ENCODE peak calls at places on chromosomes 2 and 18, in four cellular contexts. J, W, B and H are unnamed samples. For H3K27me3 and H3K4me1, the result is how much of the 10 kb centered on the place peaks cover.

GRCh38 chr18:22558945-22559385 is 141.2 kb upstream of the CTAGE1 start:
- DNase-seq in B (peak), W (no peak), J (peak), H (peak)

GRCh38 chr2:110804915-110805314 is 72.5 kb downstream of the ACOXL start:
- DNase-seq in J (no peak), W (no peak), B (no peak), H (no peak)

GRCh38 chr2:73033142-73033765 is 38.3 kb downstream of the SFXN5 start:
- DNase-seq in W (no peak), B (no peak), J (no peak), H (no peak)

GRCh38 chr2:55111570-55112228 is 61.4 kb upstream of the RTN4 start:
- DNase-seq in W (peak), B (peak), J (peak), H (peak)

GRCh38 chr2:6394266-6394665 is 471.4 kb downstream of the CMPK2 start:
- DNase-seq in B (no peak), W (no peak), J (no peak), H (no peak)

GRCh38 chr2:159064446-159065301 is 96.2 kb downstream of the TANC1 start:
- DNase-seq in W (no peak), B (no peak), J (peak), H (peak)

GRCh38 chr2:199462167-199462976 is 4.6 kb upstream of the SATB2 start:
- DNase-seq in W (no peak), B (no peak), J (no peak), H (no peak)

GRCh38 chr18:6374340-6374739 is 40.4 kb downstream of the L3MBTL4 start:
- DNase-seq in W (no peak), B (no peak), J (peak), H (no peak)

GRCh38 chr2:83155826-83156225 is 1303.3 kb downstream of the SUCLG1 start:
- DNase-seq in J (no peak), B (no peak), W (no peak), H (no peak)

GRCh38 chr18:58196881-58197872 is 153.2 kb downstream of the NEDD4L start:
- DNase-seq in J (no peak), B (no peak), W (no peak), H (no peak)

GRCh38 chr2:191222507-191222906 is 22.7 kb upstream of the MYO1B start:
- DNase-seq in B (no peak), W (no peak), J (no peak), H (no peak)

GRCh38 chr18:52394602-52395001 is 54.6 kb downstream of the DCC start:
- DNase-seq in W (no peak), B (no peak), J (no peak), H (no peak)

GRCh38 chr2:170217778-170218251 is 39.9 kb downstream of the MYO3B start:
- DNase-seq in J (no peak), B (no peak), W (no peak), H (peak)

GRCh38 chr2:106269591-106270291 is 75.6 kb upstream of the UXS1 start:
- DNase-seq in W (no peak), J (no peak), B (peak), H (no peak)

GRCh38 chr18:28728891-28729290 is 552.0 kb upstream of the CDH2 start:
- DNase-seq in W (no peak), B (no peak), J (no peak), H (peak)
- TF ChIP-seq MAFK in W (no peak), B (no peak), J (no peak), H (no peak)

GRCh38 chr2:219023045-219023605 is 18.2 kb downstream of the CFAP65 start:
- DNase-seq in J (no peak), W (no peak), B (no peak), H (no peak)
- H3K27me3 ChIP-seq in J (half or more), W (under half), B (under half), H (half or more)

GRCh38 chr2:85265304-85265703 is 62.5 kb downstream of the TGOLN2 start:
- DNase-seq in B (no peak), J (no peak), W (no peak), H (no peak)
- H3K4me1 ChIP-seq in B (under half), J (under half), W (under half), H (under half)

DNA sequence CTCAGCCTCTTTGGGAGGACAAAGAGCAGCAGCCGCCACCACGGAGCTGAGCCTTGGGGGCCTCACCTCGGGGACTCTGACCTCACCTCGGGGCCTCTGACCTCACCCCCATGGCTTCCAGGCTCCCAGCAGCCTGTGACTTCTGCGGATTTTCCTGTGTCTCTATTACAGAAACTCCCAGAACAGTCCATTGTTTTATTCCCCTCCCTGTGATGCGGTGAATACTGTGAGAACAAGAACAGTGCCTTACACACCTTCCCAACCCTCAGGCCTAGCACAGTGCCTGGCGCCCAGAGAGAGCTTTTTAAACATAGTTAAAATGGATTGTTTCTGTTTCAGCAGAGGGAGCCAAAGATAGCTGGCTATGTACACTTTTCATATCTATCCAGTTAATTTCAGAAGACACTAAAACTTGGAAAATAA is 63.7 kb downstream of the MBP start:
- DNase-seq in W (no peak), B (no peak), J (no peak), H (peak)
- TF ChIP-seq MAFK in W (no peak), B (no peak), J (no peak), H (no peak)

GRCh38 chr2:64012115-64012514 is 7.1 kb downstream of the VPS54 start:
- DNase-seq in W (no peak), J (no peak), B (no peak), H (no peak)
- H3K27me3 ChIP-seq in W (under half), J (under half), B (under half), H (under half)

DNA sequence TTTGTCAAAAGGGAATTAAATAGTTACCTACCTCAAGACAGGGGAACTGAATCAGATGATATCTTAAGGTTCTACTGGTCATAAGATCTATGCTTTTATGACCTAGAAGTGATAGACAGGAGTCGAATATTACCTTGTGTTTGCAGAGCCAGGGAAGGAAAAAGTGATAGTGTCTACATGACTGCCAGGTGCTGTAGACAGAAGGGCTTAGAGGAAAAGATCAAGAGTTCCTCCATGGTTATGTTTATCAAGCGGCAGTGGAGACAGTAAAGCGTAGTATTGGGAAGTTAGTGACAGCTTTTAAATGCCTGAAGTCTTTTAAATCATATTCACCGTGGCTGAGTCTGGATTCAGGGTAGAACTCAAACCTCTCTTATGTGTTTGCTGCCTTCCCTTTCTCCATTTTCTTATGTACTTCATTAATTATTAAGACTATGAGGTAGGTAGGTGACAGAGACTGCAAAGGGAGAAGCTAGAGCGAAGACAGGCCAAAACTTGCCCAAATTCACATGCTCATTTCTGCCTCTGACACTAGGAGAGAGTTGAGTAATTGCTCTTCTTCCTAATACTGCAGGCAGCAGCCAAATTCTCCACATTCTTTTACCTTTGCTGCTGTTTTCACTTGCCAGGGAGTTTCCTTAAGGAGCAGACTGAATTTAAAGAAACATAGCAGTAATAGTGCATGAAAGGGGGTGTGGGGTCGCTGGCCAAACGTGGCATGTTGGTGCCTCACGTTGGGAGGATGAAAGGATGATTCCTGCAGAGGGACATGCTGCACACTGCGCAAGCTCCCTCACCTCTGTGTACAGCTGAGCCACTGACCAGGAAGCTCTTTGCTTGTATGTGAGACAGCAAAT is 12.1 kb downstream of the CRIM1 start:
- DNase-seq in J (peak), B (no peak), W (no peak), H (no peak)
- H3K4me1 ChIP-seq in J (half or more), B (under half), W (under half), H (under half)

GRCh38 chr2:66436546-66436945 is 1.6 kb downstream of the MEIS1 start:
- DNase-seq in J (no peak), W (no peak), B (no peak), H (no peak)
- TF ChIP-seq MAFK in J (no peak), W (no peak), B (no peak), H (no peak)

GRCh38 chr2:119897996-119898395 is 114.9 kb upstream of the EPB41L5 start:
- DNase-seq in J (no peak), W (no peak), B (no peak), H (no peak)

DNA sequence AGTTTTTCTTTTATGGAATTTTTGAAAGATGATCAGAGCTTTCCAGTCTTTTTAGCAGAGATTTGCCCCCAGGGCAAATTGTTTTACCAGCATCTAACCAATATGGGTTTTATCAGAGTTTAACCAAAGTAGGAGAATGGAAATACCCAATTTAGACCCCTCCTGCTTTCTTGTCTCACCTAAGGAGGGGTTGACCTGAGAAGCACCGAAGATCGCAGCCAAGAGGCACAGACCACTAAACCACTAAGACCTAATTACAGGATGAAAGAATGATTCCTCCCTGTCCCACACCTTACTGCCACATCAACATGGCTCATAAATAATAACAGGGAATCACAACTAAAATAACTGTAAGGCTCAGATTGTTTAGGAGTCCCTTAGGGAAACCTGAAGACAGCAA is 111.9 kb upstream of the EPB41L5 start:
- DNase-seq in B (no peak), W (no peak), J (no peak), H (no peak)
- H3K27me3 ChIP-seq in B (under half), W (under half), J (under half), H (under half)